ENCODE peak calls at places on chromosomes 3 and 15, in seven cellular contexts. B, P, U, K, W, D and L are unnamed samples.

GRCh38 chr15:101063891-101064794 is 145.0 kb downstream of the LRRK1 start:
- DNase-seq in K (no peak), D (no peak), P (no peak), W (no peak), U (no peak), B (peak), L (no peak)

GRCh38 chr3:194396897-194397756 is 1.9 kb downstream of the GP5 start:
- DNase-seq in K (no peak), D (no peak), W (peak), B (no peak), U (peak), P (peak), L (no peak)

GRCh38 chr3:82641701-82642100 is 880.3 kb upstream of the GBE1 start:
- DNase-seq in P (no peak), D (no peak), U (no peak), K (no peak), W (no peak), B (no peak), L (no peak)

GRCh38 chr15:97168704-97169475 is 791.6 kb upstream of the ARRDC4 start:
- DNase-seq in U (no peak), W (peak), K (no peak), B (no peak), P (no peak), D (no peak), L (no peak)

GRCh38 chr3:178823556-178824229 is 247.9 kb downstream of the ZMAT3 start:
- DNase-seq in P (no peak), W (peak), U (no peak), B (no peak), K (no peak), D (no peak), L (peak)

GRCh38 chr15:34799149-34799824 is 3.9 kb upstream of the ACTC1 start:
- DNase-seq in U (no peak), K (peak), W (no peak), D (peak), B (peak), P (no peak), L (no peak)

GRCh38 chr3:188309437-188310269 is 155.7 kb downstream of the LPP start:
- DNase-seq in B (no peak), D (no peak), W (no peak), U (peak), P (no peak), K (no peak), L (no peak)

GRCh38 chr3:122577409-122578028 is at the start of gene PARP15:
- DNase-seq in K (no peak), B (no peak), D (no peak), U (peak), W (no peak), P (no peak), L (no peak)

GRCh38 chr3:38555149-38555840 is 59.2 kb downstream of the EXOG start:
- DNase-seq in U (no peak), D (no peak), B (peak), W (no peak), K (no peak), P (no peak), L (no peak)

GRCh38 chr3:49869525-49870126 is at the start of gene CAMKV:
- DNase-seq in P (no peak), U (peak), D (no peak), W (no peak), B (peak), K (no peak), L (peak)

GRCh38 chr15:66004618-66005262 is 135.4 kb downstream of the RAB11A start:
- DNase-seq in W (no peak), D (no peak), B (peak), K (no peak), U (no peak), P (no peak), L (no peak)

GRCh38 chr3:31364711-31365110 is 168.0 kb upstream of the STT3B start:
- DNase-seq in D (no peak), P (no peak), W (no peak), K (no peak), U (no peak), B (no peak), L (no peak)

GRCh38 chr15:71201471-71201870 is 86.2 kb downstream of the THSD4 start:
- DNase-seq in P (no peak), B (peak), U (no peak), W (peak), K (no peak), D (no peak), L (no peak)

GRCh38 chr3:145145461-145145860 is 1015.5 kb downstream of the PLOD2 start:
- DNase-seq in B (no peak), W (peak), U (no peak), K (no peak), P (no peak), D (no peak), L (no peak)

GRCh38 chr15:101497017-101497416 is 7.5 kb upstream of the PCSK6 start:
- DNase-seq in U (no peak), W (no peak), K (no peak), D (no peak), B (no peak), P (no peak), L (no peak)

GRCh38 chr3:196763179-196763578 is 23.5 kb downstream of the PAK2 start:
- DNase-seq in W (no peak), P (no peak), D (no peak), K (no peak), U (no peak), B (no peak), L (no peak)

GRCh38 chr3:16048435-16049318 is 125.8 kb upstream of the GALNT15 start:
- DNase-seq in U (peak), P (no peak), D (no peak), K (no peak), B (peak), W (peak), L (peak)

GRCh38 chr15:40793216-40793989 is 13.5 kb upstream of the ZFYVE19 start:
- DNase-seq in K (no peak), D (no peak), W (no peak), U (no peak), P (no peak), B (peak), L (no peak)

GRCh38 chr3:17233398-17233800 is 348.6 kb downstream of the PLCL2 start:
- DNase-seq in D (no peak), P (no peak), B (no peak), K (no peak), U (peak), W (peak), L (no peak)

GRCh38 chr3:35438101-35438500 is 201.2 kb upstream of the ARPP21 start:
- DNase-seq in W (no peak), B (no peak), U (no peak), K (no peak), P (no peak), D (no peak), L (no peak)

GRCh38 chr3:194879126-194879887 is 193.6 kb downstream of the FAM43A start:
- DNase-seq in U (no peak), K (peak), P (no peak), B (no peak), W (no peak), D (no peak), L (no peak)

GRCh38 chr3:151226088-151226563 is 23.1 kb upstream of the GPR171 start:
- DNase-seq in K (no peak), W (no peak), B (no peak), D (no peak), P (no peak), U (no peak), L (no peak)

GRCh38 chr15:75022808-75023193 is 589 bp upstream of the PPCDC start:
- DNase-seq in B (no peak), W (no peak), P (no peak), U (no peak), K (no peak), D (no peak), L (no peak)

GRCh38 chr15:81400640-81401236 is 26.7 kb upstream of the TMC3 start:
- DNase-seq in B (no peak), P (no peak), D (no peak), U (no peak), K (no peak), W (no peak), L (no peak)

GRCh38 chr15:68442041-68442440 is 10.1 kb upstream of the ITGA11 start:
- DNase-seq in D (no peak), W (no peak), U (no peak), B (no peak), K (peak), P (no peak), L (no peak)

GRCh38 chr15:56798639-56799038 is 65.3 kb upstream of the ZNF280D start:
- DNase-seq in W (no peak), B (no peak), K (no peak), P (no peak), U (no peak), D (no peak), L (no peak)

GRCh38 chr15:82970696-82971095 is 15.3 kb upstream of the RAMAC start:
- DNase-seq in U (no peak), B (peak), D (no peak), K (no peak), W (no peak), P (no peak), L (no peak)

GRCh38 chr3:31048143-31048542 is 153.7 kb upstream of the GADL1 start:
- DNase-seq in D (no peak), W (no peak), B (no peak), U (no peak), P (no peak), K (no peak), L (no peak)

GRCh38 chr3:123757281-123757940 is 126.7 kb downstream of the MYLK start:
- DNase-seq in U (no peak), K (peak), B (peak), P (no peak), D (no peak), W (peak), L (no peak)

GRCh38 chr15:40959331-40960141 is 6.3 kb downstream of the CHAC1 start:
- DNase-seq in U (no peak), D (no peak), W (no peak), P (no peak), B (no peak), K (no peak), L (no peak)